ENCODE peak calls at places on chromosomes 7 and 10, in seven cellular contexts. One of them, this sample, is unnamed.

GRCh38 chr10:57818522-57818921 is 449.2 kb downstream of the IPMK start:
- DNase-seq in brain microvascular endothelial cell: no peak
- DNase-seq in IMR-90: no peak
- DNase-seq in psoas muscle: no peak
- DNase-seq in choroid plexus epithelial cell: no peak
- DNase-seq in esophagus muscularis mucosa: no peak
- DNase-seq in trophoblast cell: no peak
- DNase-seq in this sample: no peak

GRCh38 chr7:98078197-98078870 is 28.3 kb upstream of the LMTK2 start:
- DNase-seq in brain microvascular endothelial cell: no peak
- DNase-seq in IMR-90: no peak
- DNase-seq in psoas muscle: no peak
- DNase-seq in choroid plexus epithelial cell: no peak
- DNase-seq in esophagus muscularis mucosa: peak
- DNase-seq in trophoblast cell: no peak
- DNase-seq in this sample: no peak

GRCh38 chr10:114276671-114277070 is 37.6 kb downstream of the VWA2 start:
- DNase-seq in brain microvascular endothelial cell: no peak
- DNase-seq in IMR-90: no peak
- DNase-seq in psoas muscle: no peak
- DNase-seq in choroid plexus epithelial cell: no peak
- DNase-seq in esophagus muscularis mucosa: no peak
- DNase-seq in trophoblast cell: peak
- DNase-seq in this sample: no peak

GRCh38 chr7:36723951-36724664 is at the start of gene AOAH:
- DNase-seq in brain microvascular endothelial cell: no peak
- DNase-seq in IMR-90: no peak
- DNase-seq in psoas muscle: peak
- DNase-seq in choroid plexus epithelial cell: peak
- DNase-seq in esophagus muscularis mucosa: no peak
- DNase-seq in trophoblast cell: peak
- DNase-seq in this sample: peak

GRCh38 chr10:10785627-10786333 is 231.9 kb upstream of the CELF2 start:
- DNase-seq in brain microvascular endothelial cell: peak
- DNase-seq in IMR-90: peak
- DNase-seq in psoas muscle: no peak
- DNase-seq in choroid plexus epithelial cell: peak
- DNase-seq in esophagus muscularis mucosa: no peak
- DNase-seq in trophoblast cell: peak
- DNase-seq in this sample: no peak

GRCh38 chr10:61752111-61753011 is 89.6 kb downstream of the CABCOCO1 start:
- DNase-seq in brain microvascular endothelial cell: peak
- DNase-seq in IMR-90: peak
- DNase-seq in psoas muscle: no peak
- DNase-seq in choroid plexus epithelial cell: peak
- DNase-seq in esophagus muscularis mucosa: no peak
- DNase-seq in trophoblast cell: no peak
- DNase-seq in this sample: no peak

GRCh38 chr7:20197837-20198236 is 19.3 kb downstream of the MACC1 start:
- DNase-seq in brain microvascular endothelial cell: no peak
- DNase-seq in IMR-90: no peak
- DNase-seq in psoas muscle: no peak
- DNase-seq in choroid plexus epithelial cell: no peak
- DNase-seq in esophagus muscularis mucosa: no peak
- DNase-seq in trophoblast cell: peak
- DNase-seq in this sample: no peak

GRCh38 chr7:130893441-130893894 is 159.5 kb upstream of the KLF14 start:
- DNase-seq in brain microvascular endothelial cell: no peak
- DNase-seq in IMR-90: peak
- DNase-seq in psoas muscle: no peak
- DNase-seq in choroid plexus epithelial cell: peak
- DNase-seq in esophagus muscularis mucosa: no peak
- DNase-seq in trophoblast cell: peak
- DNase-seq in this sample: no peak

GRCh38 chr10:28849821-28850220 is 172.5 kb downstream of the BAMBI start:
- DNase-seq in brain microvascular endothelial cell: no peak
- DNase-seq in IMR-90: no peak
- DNase-seq in psoas muscle: no peak
- DNase-seq in choroid plexus epithelial cell: no peak
- DNase-seq in esophagus muscularis mucosa: no peak
- DNase-seq in trophoblast cell: no peak
- DNase-seq in this sample: no peak

GRCh38 chr7:95718556-95719410 is 53.6 kb upstream of the DYNC1I1 start:
- DNase-seq in brain microvascular endothelial cell: no peak
- DNase-seq in IMR-90: peak
- DNase-seq in psoas muscle: no peak
- DNase-seq in choroid plexus epithelial cell: peak
- DNase-seq in esophagus muscularis mucosa: no peak
- DNase-seq in trophoblast cell: peak
- DNase-seq in this sample: no peak

GRCh38 chr7:106018566-106019338 is 55.7 kb downstream of the CDHR3 start:
- DNase-seq in brain microvascular endothelial cell: no peak
- DNase-seq in IMR-90: peak
- DNase-seq in psoas muscle: no peak
- DNase-seq in choroid plexus epithelial cell: peak
- DNase-seq in esophagus muscularis mucosa: no peak
- DNase-seq in trophoblast cell: peak
- DNase-seq in this sample: no peak

GRCh38 chr10:30540286-30540685 is 89.3 kb downstream of the LYZL2 start:
- DNase-seq in brain microvascular endothelial cell: no peak
- DNase-seq in IMR-90: peak
- DNase-seq in psoas muscle: no peak
- DNase-seq in choroid plexus epithelial cell: no peak
- DNase-seq in esophagus muscularis mucosa: no peak
- DNase-seq in trophoblast cell: peak
- DNase-seq in this sample: no peak

GRCh38 chr7:94336009-94336408 is 58.7 kb upstream of the COL1A2 start:
- DNase-seq in brain microvascular endothelial cell: no peak
- DNase-seq in IMR-90: peak
- DNase-seq in psoas muscle: no peak
- DNase-seq in choroid plexus epithelial cell: no peak
- DNase-seq in esophagus muscularis mucosa: no peak
- DNase-seq in trophoblast cell: no peak
- DNase-seq in this sample: no peak

GRCh38 chr10:103499881-103500280 is 6.4 kb downstream of the NEURL1 start:
- DNase-seq in brain microvascular endothelial cell: no peak
- DNase-seq in IMR-90: peak
- DNase-seq in psoas muscle: no peak
- DNase-seq in choroid plexus epithelial cell: no peak
- DNase-seq in esophagus muscularis mucosa: no peak
- DNase-seq in trophoblast cell: no peak
- DNase-seq in this sample: peak

GRCh38 chr10:4008676-4009382 is 223.8 kb upstream of the KLF6 start:
- DNase-seq in brain microvascular endothelial cell: no peak
- DNase-seq in IMR-90: peak
- DNase-seq in psoas muscle: no peak
- DNase-seq in choroid plexus epithelial cell: no peak
- DNase-seq in esophagus muscularis mucosa: no peak
- DNase-seq in trophoblast cell: no peak
- DNase-seq in this sample: no peak

GRCh38 chr10:15427836-15428414 is 56.8 kb upstream of the FAM171A1 start:
- DNase-seq in brain microvascular endothelial cell: peak
- DNase-seq in IMR-90: peak
- DNase-seq in psoas muscle: no peak
- DNase-seq in choroid plexus epithelial cell: peak
- DNase-seq in esophagus muscularis mucosa: no peak
- DNase-seq in trophoblast cell: peak
- DNase-seq in this sample: no peak

GRCh38 chr7:32586291-32587221 is 91.3 kb downstream of the AVL9 start:
- DNase-seq in brain microvascular endothelial cell: peak
- DNase-seq in IMR-90: peak
- DNase-seq in psoas muscle: peak
- DNase-seq in choroid plexus epithelial cell: peak
- DNase-seq in esophagus muscularis mucosa: no peak
- DNase-seq in trophoblast cell: no peak
- DNase-seq in this sample: no peak

GRCh38 chr10:44761076-44761475 is 150.1 kb upstream of the TMEM72 start:
- DNase-seq in brain microvascular endothelial cell: no peak
- DNase-seq in IMR-90: no peak
- DNase-seq in psoas muscle: no peak
- DNase-seq in choroid plexus epithelial cell: no peak
- DNase-seq in esophagus muscularis mucosa: peak
- DNase-seq in trophoblast cell: no peak
- DNase-seq in this sample: no peak

GRCh38 chr7:36863901-36864701 is 139.8 kb upstream of the AOAH start:
- DNase-seq in brain microvascular endothelial cell: no peak
- DNase-seq in IMR-90: no peak
- DNase-seq in psoas muscle: no peak
- DNase-seq in choroid plexus epithelial cell: no peak
- DNase-seq in esophagus muscularis mucosa: no peak
- DNase-seq in trophoblast cell: no peak
- DNase-seq in this sample: no peak

GRCh38 chr7:123571684-123572083 is 14.1 kb upstream of the NDUFA5 start:
- DNase-seq in brain microvascular endothelial cell: peak
- DNase-seq in IMR-90: peak
- DNase-seq in psoas muscle: no peak
- DNase-seq in choroid plexus epithelial cell: peak
- DNase-seq in esophagus muscularis mucosa: no peak
- DNase-seq in trophoblast cell: no peak
- DNase-seq in this sample: no peak

GRCh38 chr7:157263156-157263555 is 73.6 kb upstream of the DNAJB6 start:
- DNase-seq in brain microvascular endothelial cell: no peak
- DNase-seq in IMR-90: no peak
- DNase-seq in psoas muscle: no peak
- DNase-seq in choroid plexus epithelial cell: no peak
- DNase-seq in esophagus muscularis mucosa: no peak
- DNase-seq in trophoblast cell: no peak
- DNase-seq in this sample: no peak

GRCh38 chr7:3107889-3108570 is 64.4 kb upstream of the CARD11 start:
- DNase-seq in brain microvascular endothelial cell: no peak
- DNase-seq in IMR-90: no peak
- DNase-seq in psoas muscle: no peak
- DNase-seq in choroid plexus epithelial cell: no peak
- DNase-seq in esophagus muscularis mucosa: no peak
- DNase-seq in trophoblast cell: peak
- DNase-seq in this sample: no peak

GRCh38 chr10:47458466-47459154 is 25.3 kb downstream of the ANXA8 start:
- DNase-seq in brain microvascular endothelial cell: peak
- DNase-seq in IMR-90: peak
- DNase-seq in psoas muscle: no peak
- DNase-seq in choroid plexus epithelial cell: peak
- DNase-seq in esophagus muscularis mucosa: no peak
- DNase-seq in trophoblast cell: peak
- DNase-seq in this sample: no peak

GRCh38 chr10:123392182-123392930 is 238.2 kb downstream of the BUB3 start:
- DNase-seq in brain microvascular endothelial cell: no peak
- DNase-seq in IMR-90: no peak
- DNase-seq in psoas muscle: no peak
- DNase-seq in choroid plexus epithelial cell: no peak
- DNase-seq in esophagus muscularis mucosa: no peak
- DNase-seq in trophoblast cell: no peak
- DNase-seq in this sample: no peak

GRCh38 chr10:5594271-5595036 is 69.7 kb downstream of the CALML3 start:
- DNase-seq in brain microvascular endothelial cell: no peak
- DNase-seq in IMR-90: peak
- DNase-seq in psoas muscle: no peak
- DNase-seq in choroid plexus epithelial cell: peak
- DNase-seq in esophagus muscularis mucosa: no peak
- DNase-seq in trophoblast cell: peak
- DNase-seq in this sample: peak

GRCh38 chr10:5598085-5598690 is 68.2 kb downstream of the ASB13 start:
- DNase-seq in brain microvascular endothelial cell: no peak
- DNase-seq in IMR-90: no peak
- DNase-seq in psoas muscle: no peak
- DNase-seq in choroid plexus epithelial cell: no peak
- DNase-seq in esophagus muscularis mucosa: no peak
- DNase-seq in trophoblast cell: no peak
- DNase-seq in this sample: no peak

GRCh38 chr10:5596611-5597341 is 69.6 kb downstream of the ASB13 start:
- DNase-seq in brain microvascular endothelial cell: no peak
- DNase-seq in IMR-90: no peak
- DNase-seq in psoas muscle: no peak
- DNase-seq in choroid plexus epithelial cell: no peak
- DNase-seq in esophagus muscularis mucosa: no peak
- DNase-seq in trophoblast cell: peak
- DNase-seq in this sample: peak

GRCh38 chr10:5595095-5595494 is 70.3 kb downstream of the CALML3 start:
- DNase-seq in brain microvascular endothelial cell: no peak
- DNase-seq in IMR-90: no peak
- DNase-seq in psoas muscle: no peak
- DNase-seq in choroid plexus epithelial cell: no peak
- DNase-seq in esophagus muscularis mucosa: no peak
- DNase-seq in trophoblast cell: no peak
- DNase-seq in this sample: no peak

GRCh38 chr10:5595591-5596590 is 70.5 kb downstream of the ASB13 start:
- DNase-seq in brain microvascular endothelial cell: peak
- DNase-seq in IMR-90: peak
- DNase-seq in psoas muscle: no peak
- DNase-seq in choroid plexus epithelial cell: peak
- DNase-seq in esophagus muscularis mucosa: no peak
- DNase-seq in trophoblast cell: peak
- DNase-seq in this sample: peak
- H3K4me3 ChIP-seq in brain microvascular endothelial cell: peak
- H3K4me3 ChIP-seq in IMR-90: no peak
- H3K4me3 ChIP-seq in psoas muscle: no peak
- H3K4me3 ChIP-seq in choroid plexus epithelial cell: no peak
- H3K4me3 ChIP-seq in esophagus muscularis mucosa: no peak
- H3K4me3 ChIP-seq in trophoblast cell: no peak
- H3K4me3 ChIP-seq in this sample: no peak

GRCh38 chr7:75928600-75928939 is 13.6 kb downstream of the POR start:
- DNase-seq in brain microvascular endothelial cell: no peak
- DNase-seq in IMR-90: no peak
- DNase-seq in psoas muscle: no peak
- DNase-seq in choroid plexus epithelial cell: no peak
- DNase-seq in esophagus muscularis mucosa: no peak
- DNase-seq in trophoblast cell: no peak
- DNase-seq in this sample: no peak
- H3K4me3 ChIP-seq in brain microvascular endothelial cell: no peak
- H3K4me3 ChIP-seq in IMR-90: no peak
- H3K4me3 ChIP-seq in psoas muscle: no peak
- H3K4me3 ChIP-seq in choroid plexus epithelial cell: no peak
- H3K4me3 ChIP-seq in esophagus muscularis mucosa: no peak
- H3K4me3 ChIP-seq in trophoblast cell: no peak
- H3K4me3 ChIP-seq in this sample: no peak

GRCh38 chr7:159034988-159035387 is 109.7 kb downstream of the VIPR2 start:
- DNase-seq in brain microvascular endothelial cell: no peak
- DNase-seq in IMR-90: no peak
- DNase-seq in psoas muscle: no peak
- DNase-seq in choroid plexus epithelial cell: no peak
- DNase-seq in esophagus muscularis mucosa: peak
- DNase-seq in trophoblast cell: no peak
- DNase-seq in this sample: no peak
- H3K4me3 ChIP-seq in brain microvascular endothelial cell: no peak
- H3K4me3 ChIP-seq in IMR-90: no peak
- H3K4me3 ChIP-seq in psoas muscle: no peak
- H3K4me3 ChIP-seq in choroid plexus epithelial cell: no peak
- H3K4me3 ChIP-seq in esophagus muscularis mucosa: no peak
- H3K4me3 ChIP-seq in trophoblast cell: no peak
- H3K4me3 ChIP-seq in this sample: no peak

GRCh38 chr10:7666253-7667023 is at the start of gene ITIH5:
- DNase-seq in brain microvascular endothelial cell: no peak
- DNase-seq in IMR-90: no peak
- DNase-seq in psoas muscle: peak
- DNase-seq in choroid plexus epithelial cell: no peak
- DNase-seq in esophagus muscularis mucosa: no peak
- DNase-seq in trophoblast cell: peak
- DNase-seq in this sample: peak
- H3K4me3 ChIP-seq in brain microvascular endothelial cell: no peak
- H3K4me3 ChIP-seq in IMR-90: peak
- H3K4me3 ChIP-seq in psoas muscle: peak
- H3K4me3 ChIP-seq in choroid plexus epithelial cell: no peak
- H3K4me3 ChIP-seq in esophagus muscularis mucosa: peak
- H3K4me3 ChIP-seq in trophoblast cell: peak
- H3K4me3 ChIP-seq in this sample: peak

This sample was measured in aorta.